ENCODE peak calls at places on chromosomes 1 and 21, in five cellular contexts. One of them, this sample, is unnamed. For H3K4me1, the result is how much of the 10 kb centered on the place peaks cover.

GRCh38 chr21:40768056-40768455 is 78.9 kb downstream of the DSCAM start:
- DNase-seq in aorta: no peak
- DNase-seq in body of pancreas: no peak
- DNase-seq in psoas muscle: no peak
- DNase-seq in heart right ventricle: no peak
- DNase-seq in this sample: no peak

GRCh38 chr1:150516050-150516591 is 569 bp downstream of the FALEC start:
- DNase-seq in body of pancreas: no peak
- DNase-seq in psoas muscle: no peak
- DNase-seq in aorta: peak
- DNase-seq in heart right ventricle: no peak
- DNase-seq in this sample: no peak

GRCh38 chr1:213070399-213070798 is 19.4 kb downstream of the RPS6KC1 start:
- DNase-seq in aorta: no peak
- DNase-seq in body of pancreas: peak
- DNase-seq in heart right ventricle: no peak
- DNase-seq in psoas muscle: no peak
- DNase-seq in this sample: no peak

GRCh38 chr1:239819075-239819474 is 272.6 kb upstream of the FMN2 start:
- DNase-seq in psoas muscle: no peak
- DNase-seq in body of pancreas: no peak
- DNase-seq in heart right ventricle: no peak
- DNase-seq in aorta: no peak
- DNase-seq in this sample: no peak

GRCh38 chr1:92907949-92908684 is 53.1 kb downstream of the DIPK1A start:
- DNase-seq in aorta: no peak
- DNase-seq in heart right ventricle: no peak
- DNase-seq in psoas muscle: no peak
- DNase-seq in body of pancreas: no peak
- DNase-seq in this sample: no peak

GRCh38 chr1:161095230-161095629 is 2.9 kb upstream of the KLHDC9 start:
- DNase-seq in psoas muscle: no peak
- DNase-seq in heart right ventricle: no peak
- DNase-seq in aorta: no peak
- DNase-seq in body of pancreas: no peak
- DNase-seq in this sample: no peak

GRCh38 chr1:147539122-147539575 is 2.2 kb upstream of the BCL9 start:
- DNase-seq in heart right ventricle: no peak
- DNase-seq in body of pancreas: peak
- DNase-seq in psoas muscle: no peak
- DNase-seq in aorta: no peak
- DNase-seq in this sample: peak

GRCh38 chr1:153934746-153935145 is 11.8 kb downstream of the DENND4B start:
- DNase-seq in aorta: no peak
- DNase-seq in psoas muscle: no peak
- DNase-seq in body of pancreas: no peak
- DNase-seq in heart right ventricle: no peak
- DNase-seq in this sample: no peak

GRCh38 chr1:68359045-68359444 is 90.7 kb downstream of the RPE65 start:
- DNase-seq in aorta: no peak
- DNase-seq in heart right ventricle: no peak
- DNase-seq in body of pancreas: no peak
- DNase-seq in psoas muscle: no peak
- DNase-seq in this sample: no peak

GRCh38 chr1:20847619-20848080 is 60.5 kb upstream of the HP1BP3 start:
- DNase-seq in aorta: no peak
- DNase-seq in body of pancreas: no peak
- DNase-seq in psoas muscle: no peak
- DNase-seq in heart right ventricle: no peak
- DNase-seq in this sample: no peak

GRCh38 chr1:98304888-98305287 is 356.6 kb upstream of the SNX7 start:
- DNase-seq in heart right ventricle: no peak
- DNase-seq in aorta: no peak
- DNase-seq in psoas muscle: no peak
- DNase-seq in body of pancreas: no peak
- DNase-seq in this sample: no peak

GRCh38 chr1:209587778-209588177 is 4.3 kb downstream of the CAMK1G start:
- DNase-seq in psoas muscle: no peak
- DNase-seq in body of pancreas: no peak
- DNase-seq in aorta: no peak
- DNase-seq in heart right ventricle: no peak
- DNase-seq in this sample: no peak

GRCh38 chr1:172002725-172003345 is 161.5 kb downstream of the DNM3 start:
- DNase-seq in psoas muscle: no peak
- DNase-seq in aorta: no peak
- DNase-seq in body of pancreas: peak
- DNase-seq in heart right ventricle: no peak
- DNase-seq in this sample: no peak

GRCh38 chr1:40944326-40944725 is 35.2 kb upstream of the CTPS1 start:
- DNase-seq in psoas muscle: no peak
- DNase-seq in aorta: no peak
- DNase-seq in body of pancreas: peak
- DNase-seq in heart right ventricle: no peak
- DNase-seq in this sample: no peak

GRCh38 chr1:89047734-89048133 is 17.3 kb downstream of the GBP1 start:
- DNase-seq in aorta: no peak
- DNase-seq in body of pancreas: no peak
- DNase-seq in heart right ventricle: no peak
- DNase-seq in psoas muscle: no peak
- DNase-seq in this sample: no peak

GRCh38 chr1:197924516-197925123 is 7.4 kb downstream of the LHX9 start:
- DNase-seq in aorta: no peak
- DNase-seq in heart right ventricle: no peak
- DNase-seq in psoas muscle: no peak
- DNase-seq in body of pancreas: peak
- DNase-seq in this sample: no peak

GRCh38 chr1:5001466-5001865 is 347.1 kb downstream of the AJAP1 start:
- DNase-seq in heart right ventricle: no peak
- DNase-seq in body of pancreas: no peak
- DNase-seq in psoas muscle: no peak
- DNase-seq in aorta: no peak
- DNase-seq in this sample: no peak

GRCh38 chr1:184465489-184466146 is 78.8 kb downstream of the C1orf21 start:
- DNase-seq in aorta: no peak
- DNase-seq in psoas muscle: no peak
- DNase-seq in heart right ventricle: peak
- DNase-seq in body of pancreas: no peak
- DNase-seq in this sample: no peak

DNA sequence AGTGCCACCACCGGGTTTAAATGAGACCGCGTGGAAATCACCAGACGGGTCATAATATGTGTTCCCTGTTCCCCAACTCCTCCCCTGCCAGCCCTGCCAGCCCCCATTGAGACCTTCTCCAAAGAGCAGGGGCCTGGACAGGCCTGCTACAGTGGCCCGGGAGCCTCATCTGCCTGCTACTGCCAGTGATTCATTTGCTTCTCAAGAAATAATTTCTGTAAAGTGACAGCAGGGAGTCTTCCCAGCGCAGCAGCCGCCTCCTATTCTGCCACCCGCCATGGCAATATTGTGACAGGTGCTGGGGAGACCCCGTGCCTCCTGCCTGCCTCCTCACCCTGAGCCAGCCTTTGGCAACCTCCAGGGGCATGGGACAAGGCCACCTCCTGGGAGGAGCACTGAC is 8.9 kb downstream of the IFFO2 start:
- DNase-seq in body of pancreas: no peak
- DNase-seq in psoas muscle: no peak
- DNase-seq in heart right ventricle: no peak
- DNase-seq in aorta: no peak
- DNase-seq in this sample: no peak
- H3K4me1 ChIP-seq in body of pancreas: half or more
- H3K4me1 ChIP-seq in psoas muscle: half or more
- H3K4me1 ChIP-seq in heart right ventricle: half or more
- H3K4me1 ChIP-seq in aorta: under half
- H3K4me1 ChIP-seq in this sample: under half

GRCh38 chr1:26279598-26280332 is at the start of gene SH3BGRL3:
- DNase-seq in heart right ventricle: peak
- DNase-seq in aorta: peak
- DNase-seq in body of pancreas: peak
- DNase-seq in psoas muscle: peak
- DNase-seq in this sample: peak
- H3K4me1 ChIP-seq in heart right ventricle: half or more
- H3K4me1 ChIP-seq in aorta: under half
- H3K4me1 ChIP-seq in body of pancreas: half or more
- H3K4me1 ChIP-seq in psoas muscle: half or more
- H3K4me1 ChIP-seq in this sample: under half

GRCh38 chr21:33975548-33976081 is 60.0 kb upstream of the ATP5PO start:
- DNase-seq in aorta: no peak
- DNase-seq in body of pancreas: no peak
- DNase-seq in heart right ventricle: no peak
- DNase-seq in psoas muscle: no peak
- DNase-seq in this sample: no peak

GRCh38 chr21:33977721-33978369 is 62.2 kb upstream of the ATP5PO start:
- DNase-seq in aorta: no peak
- DNase-seq in heart right ventricle: no peak
- DNase-seq in psoas muscle: no peak
- DNase-seq in body of pancreas: no peak
- DNase-seq in this sample: no peak

GRCh38 chr21:33976082-33976979 is 60.7 kb upstream of the ATP5PO start:
- DNase-seq in heart right ventricle: peak
- DNase-seq in aorta: peak
- DNase-seq in psoas muscle: peak
- DNase-seq in body of pancreas: no peak
- DNase-seq in this sample: no peak

GRCh38 chr21:33978585-33978984 is 63.0 kb upstream of the ATP5PO start:
- DNase-seq in aorta: no peak
- DNase-seq in psoas muscle: no peak
- DNase-seq in heart right ventricle: no peak
- DNase-seq in body of pancreas: no peak
- DNase-seq in this sample: no peak

DNA sequence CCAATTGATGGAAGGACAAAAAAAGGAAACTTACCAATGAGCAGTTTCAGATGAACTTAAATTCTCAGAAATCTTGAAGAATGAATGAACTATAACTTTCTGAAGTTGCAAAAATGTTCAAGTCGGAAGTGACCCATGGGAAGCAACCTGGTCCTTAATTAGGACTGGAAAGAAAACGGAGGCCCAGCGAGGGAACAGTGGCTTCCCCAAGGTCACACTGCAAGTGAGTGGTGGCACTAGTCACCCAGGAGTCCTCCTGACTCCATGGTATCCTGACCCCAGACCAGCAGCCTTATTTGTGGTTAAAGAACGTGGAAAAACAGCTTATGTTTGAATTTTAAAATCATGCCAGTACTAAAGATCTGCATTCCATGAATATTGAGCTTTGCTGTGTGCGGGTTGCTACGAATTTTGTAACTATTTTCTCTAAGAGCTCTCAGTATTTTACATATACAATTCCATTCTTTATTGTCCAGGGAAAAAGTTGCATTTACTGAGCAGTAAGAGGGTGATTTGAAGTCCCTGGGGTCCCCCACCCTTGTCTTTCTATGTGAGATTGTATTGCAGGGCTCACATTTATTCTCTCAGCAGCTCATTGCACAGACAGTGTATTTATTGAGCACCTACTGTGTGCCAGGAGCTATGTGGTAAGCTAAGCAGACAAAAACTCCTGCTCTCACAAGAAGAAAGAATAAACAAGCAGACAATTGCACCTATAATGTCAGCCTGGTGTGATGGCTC is 61.5 kb upstream of the ATP5PO start:
- DNase-seq in aorta: no peak
- DNase-seq in body of pancreas: no peak
- DNase-seq in heart right ventricle: no peak
- DNase-seq in psoas muscle: no peak
- DNase-seq in this sample: no peak
- H3K4me1 ChIP-seq in aorta: under half
- H3K4me1 ChIP-seq in body of pancreas: under half
- H3K4me1 ChIP-seq in heart right ventricle: under half
- H3K4me1 ChIP-seq in psoas muscle: under half
- H3K4me1 ChIP-seq in this sample: under half

DNA sequence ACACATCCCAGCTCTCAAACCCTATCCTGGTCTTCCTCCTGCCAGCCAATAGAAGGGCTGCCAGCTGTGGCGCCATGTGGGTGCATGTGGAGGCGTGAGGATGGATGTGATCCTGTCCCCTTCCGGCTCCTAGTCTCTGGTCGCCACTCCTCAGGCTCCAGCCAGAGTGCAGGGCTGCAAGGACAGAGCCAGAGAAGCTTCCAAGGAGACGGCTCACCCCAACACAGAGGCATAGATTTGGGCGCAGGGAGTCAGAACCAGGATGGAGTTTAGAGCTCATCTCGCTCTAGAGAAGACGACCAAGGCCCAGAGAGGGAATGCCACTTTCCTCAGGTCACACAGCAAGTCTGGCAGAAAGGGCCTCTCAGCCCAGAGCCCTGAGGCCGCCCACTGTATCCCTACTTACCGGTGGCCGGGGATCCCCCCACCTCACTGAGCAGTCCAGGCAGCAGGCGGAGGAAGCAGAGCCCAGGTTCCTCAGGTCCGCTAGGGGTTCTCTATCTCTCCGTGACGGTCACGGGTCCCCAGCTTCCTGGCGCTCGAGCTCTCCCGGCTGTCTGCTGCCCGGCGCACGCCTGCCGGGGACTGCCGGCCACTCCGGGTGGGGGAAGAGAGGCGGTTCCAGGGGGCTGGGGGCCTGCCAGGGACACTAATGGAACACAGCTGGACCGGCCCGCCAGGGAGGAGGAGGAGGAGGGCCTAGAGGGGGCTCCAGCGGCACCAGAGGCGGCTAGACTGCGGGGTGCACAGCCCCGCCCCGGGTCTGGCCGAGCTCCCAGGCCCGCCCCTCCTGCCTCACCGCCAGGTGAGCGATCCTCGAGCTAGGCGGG is at the start of gene COL16A1:
- DNase-seq in body of pancreas: peak
- DNase-seq in psoas muscle: peak
- DNase-seq in heart right ventricle: peak
- DNase-seq in aorta: peak
- DNase-seq in this sample: peak
- H3K4me1 ChIP-seq in body of pancreas: under half
- H3K4me1 ChIP-seq in psoas muscle: under half
- H3K4me1 ChIP-seq in heart right ventricle: half or more
- H3K4me1 ChIP-seq in aorta: under half
- H3K4me1 ChIP-seq in this sample: under half

DNA sequence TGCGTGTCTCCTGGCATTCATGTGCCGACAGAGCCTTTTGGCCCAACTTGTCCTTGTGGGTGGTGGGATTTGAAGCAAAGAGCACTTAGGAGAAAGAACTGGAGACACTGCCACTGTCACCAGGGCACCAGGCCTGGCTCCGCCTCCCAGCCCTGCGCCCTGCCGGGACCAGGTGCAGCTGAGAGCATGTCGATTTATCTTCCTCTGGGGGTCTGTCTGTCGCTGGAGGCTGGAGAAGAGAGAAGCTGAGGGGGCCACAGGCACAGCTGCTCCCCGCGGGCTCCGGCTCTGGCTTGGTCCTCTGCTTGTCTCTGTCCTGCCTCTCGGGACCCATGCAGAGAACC is 28.2 kb downstream of the PCNT start:
- DNase-seq in psoas muscle: no peak
- DNase-seq in aorta: no peak
- DNase-seq in heart right ventricle: no peak
- DNase-seq in body of pancreas: no peak
- DNase-seq in this sample: no peak
- H3K4me1 ChIP-seq in psoas muscle: half or more
- H3K4me1 ChIP-seq in aorta: under half
- H3K4me1 ChIP-seq in heart right ventricle: under half
- H3K4me1 ChIP-seq in body of pancreas: under half
- H3K4me1 ChIP-seq in this sample: under half

GRCh38 chr1:111591946-111592345 is 27.6 kb upstream of the RAP1A start:
- DNase-seq in heart right ventricle: no peak
- DNase-seq in body of pancreas: no peak
- DNase-seq in psoas muscle: no peak
- DNase-seq in aorta: no peak
- DNase-seq in this sample: no peak
- H3K4me1 ChIP-seq in heart right ventricle: half or more
- H3K4me1 ChIP-seq in body of pancreas: under half
- H3K4me1 ChIP-seq in psoas muscle: under half
- H3K4me1 ChIP-seq in aorta: under half
- H3K4me1 ChIP-seq in this sample: under half

This sample was measured in lung.